ENCODE peak calls at places on chromosomes 13 and 19, in six cellular contexts. One of them, this sample, is unnamed.

GRCh38 chr19:52492991-52493470 is 34.4 kb upstream of the ZNF808 start:
- DNase-seq in stomach: no peak
- DNase-seq in progenitor cell of endocrine pancreas: peak; percentile 34
- DNase-seq in AG09309: no peak
- DNase-seq in foreskin fibroblast: no peak
- DNase-seq in mucosa of gallbladder: peak; percentile 10
- DNase-seq in this sample: no peak

GRCh38 chr13:100156786-100157185 is 67.9 kb downstream of the PCCA start:
- DNase-seq in progenitor cell of endocrine pancreas: no peak
- DNase-seq in foreskin fibroblast: no peak
- DNase-seq in AG09309: peak; percentile 13
- DNase-seq in mucosa of gallbladder: no peak
- DNase-seq in stomach: no peak
- DNase-seq in this sample: no peak

GRCh38 chr19:10872551-10873107 is 1.3 kb downstream of the CARM1 start:
- DNase-seq in mucosa of gallbladder: no peak
- DNase-seq in foreskin fibroblast: no peak
- DNase-seq in AG09309: no peak
- DNase-seq in stomach: no peak
- DNase-seq in progenitor cell of endocrine pancreas: no peak
- DNase-seq in this sample: peak; percentile 58

GRCh38 chr13:99687728-99688397 is 186.6 kb downstream of the TM9SF2 start:
- DNase-seq in foreskin fibroblast: no peak
- DNase-seq in progenitor cell of endocrine pancreas: no peak
- DNase-seq in AG09309: no peak
- DNase-seq in mucosa of gallbladder: no peak
- DNase-seq in stomach: no peak
- DNase-seq in this sample: no peak

GRCh38 chr13:60384911-60385310 is 12.1 kb upstream of the TDRD3 start:
- DNase-seq in foreskin fibroblast: no peak
- DNase-seq in AG09309: no peak
- DNase-seq in progenitor cell of endocrine pancreas: no peak
- DNase-seq in stomach: no peak
- DNase-seq in mucosa of gallbladder: no peak
- DNase-seq in this sample: no peak

GRCh38 chr19:50358483-50359431 is 6.7 kb downstream of the NAPSA start:
- DNase-seq in progenitor cell of endocrine pancreas: no peak
- DNase-seq in foreskin fibroblast: no peak
- DNase-seq in AG09309: no peak
- DNase-seq in stomach: peak; percentile 58
- DNase-seq in mucosa of gallbladder: peak; percentile 69
- DNase-seq in this sample: peak; percentile 92

GRCh38 chr13:34931572-34931971 is 10.5 kb upstream of the NBEA start:
- DNase-seq in mucosa of gallbladder: no peak
- DNase-seq in AG09309: peak; percentile 14
- DNase-seq in foreskin fibroblast: no peak
- DNase-seq in stomach: no peak
- DNase-seq in progenitor cell of endocrine pancreas: no peak
- DNase-seq in this sample: no peak

GRCh38 chr13:31322025-31322424 is 122.2 kb downstream of the B3GLCT start:
- DNase-seq in AG09309: no peak
- DNase-seq in progenitor cell of endocrine pancreas: no peak
- DNase-seq in mucosa of gallbladder: no peak
- DNase-seq in stomach: no peak
- DNase-seq in foreskin fibroblast: peak; percentile 44
- DNase-seq in this sample: peak; percentile 77

GRCh38 chr19:54388001-54388802 is 23.5 kb upstream of the LAIR1 start:
- DNase-seq in mucosa of gallbladder: no peak
- DNase-seq in progenitor cell of endocrine pancreas: no peak
- DNase-seq in AG09309: no peak
- DNase-seq in stomach: no peak
- DNase-seq in foreskin fibroblast: no peak
- DNase-seq in this sample: peak; percentile 77

GRCh38 chr13:98216135-98216565 is 39.1 kb upstream of the RNF113B start:
- DNase-seq in AG09309: no peak
- DNase-seq in mucosa of gallbladder: no peak
- DNase-seq in progenitor cell of endocrine pancreas: no peak
- DNase-seq in stomach: peak; percentile 67
- DNase-seq in foreskin fibroblast: peak; percentile 92
- DNase-seq in this sample: no peak

GRCh38 chr13:26985285-26985878 is 186.2 kb downstream of the USP12 start:
- DNase-seq in mucosa of gallbladder: peak; percentile 80
- DNase-seq in progenitor cell of endocrine pancreas: peak; percentile 60
- DNase-seq in stomach: peak; percentile 78
- DNase-seq in AG09309: no peak
- DNase-seq in foreskin fibroblast: peak; percentile 66
- DNase-seq in this sample: peak; percentile 86

GRCh38 chr13:43021926-43022670 is 1.3 kb upstream of the DNAJC15 start:
- DNase-seq in mucosa of gallbladder: no peak
- DNase-seq in foreskin fibroblast: no peak
- DNase-seq in AG09309: no peak
- DNase-seq in progenitor cell of endocrine pancreas: no peak
- DNase-seq in stomach: no peak
- DNase-seq in this sample: no peak